ENCODE peak calls at places on chromosomes 13 and 19, in four cellular contexts. S, J, V and Z are unnamed samples.

GRCh38 chr13:40479196-40479845 is 187.1 kb downstream of the FOXO1 start:
- DNase-seq in S (no peak), J (no peak), V (no peak), Z (no peak)

GRCh38 chr19:2308114-2308556 is at the start of gene LINGO3:
- DNase-seq in S (peak; percentile 37), J (no peak), V (no peak), Z (no peak)

GRCh38 chr13:85074543-85075313 is 724.5 kb downstream of the SLITRK6 start:
- DNase-seq in S (no peak), J (no peak), V (no peak), Z (no peak)

GRCh38 chr19:13872695-13873389 is 4.1 kb upstream of the NANOS3 start:
- DNase-seq in S (peak; percentile 90), J (no peak), V (no peak), Z (peak; percentile 39)

GRCh38 chr19:53010494-53010893 is 3.2 kb upstream of the ERVV-1 start:
- DNase-seq in S (no peak), J (no peak), V (no peak), Z (no peak)

GRCh38 chr13:76890036-76890435 is 3.8 kb upstream of the KCTD12 start:
- DNase-seq in S (no peak), J (peak; percentile 33), V (no peak), Z (no peak)

GRCh38 chr19:11464333-11465265 is 16.2 kb downstream of the ELAVL3 start:
- DNase-seq in S (no peak), J (no peak), V (no peak), Z (no peak)

GRCh38 chr19:10533656-10534386 is 9.9 kb upstream of the ATG4D start:
- DNase-seq in S (no peak), J (peak; percentile 88), V (no peak), Z (peak; percentile 7)

GRCh38 chr19:44925114-44925891 is 10.9 kb downstream of the APOC1 start:
- DNase-seq in S (no peak), J (peak; percentile 49), V (no peak), Z (no peak)

GRCh38 chr19:35015576-35016351 is 14.5 kb upstream of the SCN1B start:
- DNase-seq in S (no peak), J (peak; percentile 64), V (no peak), Z (no peak)

GRCh38 chr13:46751811-46752635 is 44.9 kb downstream of the ESD start:
- DNase-seq in S (no peak), J (peak; percentile 45), V (peak; percentile 45), Z (no peak)

GRCh38 chr13:42275098-42275471 is 3.1 kb downstream of the AKAP11 start:
- DNase-seq in S (no peak), J (no peak), V (peak; percentile 87), Z (no peak)

GRCh38 chr13:39881887-39882286 is 226.4 kb downstream of the COG6 start:
- DNase-seq in S (no peak), J (peak; percentile 47), V (no peak), Z (peak; percentile 88)

GRCh38 chr19:49869009-49869483 is 1.7 kb upstream of the PNKP start:
- DNase-seq in S (peak; percentile 51), J (no peak), V (no peak), Z (no peak)

GRCh38 chr13:23799945-23800344 is 89.3 kb downstream of the MIPEP start:
- DNase-seq in S (no peak), J (peak; percentile 38), V (peak; percentile 84), Z (no peak)

DNA sequence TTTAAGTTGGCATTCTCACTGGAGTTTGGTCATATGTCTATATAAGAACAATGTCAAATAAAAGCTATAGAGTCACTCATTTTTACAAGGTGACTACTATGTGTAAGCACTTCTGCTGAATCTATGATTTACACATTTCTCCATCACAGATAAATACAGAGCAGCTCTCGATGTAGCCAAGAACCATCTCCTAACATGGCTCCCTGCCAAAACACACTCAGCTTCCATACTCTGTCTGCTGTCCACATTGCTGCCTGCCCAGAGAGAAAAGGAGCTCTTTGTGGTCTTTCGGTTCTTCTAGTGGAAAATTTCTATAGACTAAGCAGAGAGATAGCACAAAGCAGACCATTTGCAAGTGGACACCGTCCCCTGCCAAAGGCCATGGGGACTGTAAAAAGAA is 190.9 kb upstream of the KLF12 start:
- DNase-seq in S (no peak), J (peak; percentile 87), V (no peak), Z (peak; percentile 59)
- TF ChIP-seq FOS in S (no peak), J (no peak), V (no peak), Z (no peak)

GRCh38 chr13:28049880-28050871 is 50.2 kb downstream of the FLT3 start:
- DNase-seq in S (no peak), J (no peak), V (no peak), Z (no peak)
- TF ChIP-seq FOS in S (no peak), J (no peak), V (no peak), Z (no peak)

GRCh38 chr13:113205428-113205931 is 3.0 kb downstream of the PCID2 start:
- DNase-seq in S (no peak), J (peak; percentile 65), V (no peak), Z (peak; percentile 33)
- TF ChIP-seq FOS in S (no peak), J (no peak), V (no peak), Z (no peak)

DNA sequence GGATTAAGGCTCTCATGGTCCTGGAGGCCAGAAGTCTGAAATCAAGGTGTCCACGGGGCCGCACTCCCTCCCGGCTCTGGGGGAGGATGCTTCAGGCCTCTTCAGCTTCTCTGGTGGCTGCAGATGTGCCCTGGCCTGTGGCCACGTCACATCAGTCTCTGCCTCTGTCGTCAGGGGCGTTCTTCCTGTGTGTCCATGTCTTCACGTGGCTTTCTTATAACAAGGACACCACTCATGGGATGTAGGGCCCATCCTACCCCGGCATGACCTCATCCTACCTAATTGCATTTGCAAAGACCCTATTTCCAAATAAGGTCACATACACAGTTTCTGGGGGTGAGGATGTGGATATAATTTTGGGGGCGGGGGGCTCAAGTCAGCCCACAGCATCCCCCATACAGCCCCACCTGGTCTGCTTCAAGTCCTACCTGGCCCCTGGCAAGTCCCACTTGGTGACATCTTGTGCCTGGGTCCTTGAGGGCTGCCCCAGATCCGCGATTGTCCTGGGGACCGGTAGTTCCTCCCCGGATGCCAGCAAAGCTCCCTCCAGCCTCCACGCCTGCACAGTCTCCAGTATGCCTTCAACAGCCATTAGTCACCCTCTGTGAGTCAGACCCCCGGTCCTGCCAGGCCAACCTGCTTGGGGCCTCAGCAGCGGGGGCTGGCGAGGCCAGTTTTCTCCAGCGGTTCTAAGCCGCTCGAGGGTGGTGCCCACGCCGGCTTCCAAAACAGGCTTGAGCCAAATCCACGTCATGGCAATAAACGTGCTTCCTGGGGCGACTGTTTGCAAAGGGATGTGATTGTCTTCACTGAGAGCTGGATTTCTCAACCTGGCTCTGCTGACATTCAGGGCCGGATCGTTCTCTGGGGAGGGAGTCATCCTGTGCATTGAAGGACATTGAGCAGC is 32.2 kb downstream of the MYO9B start:
- DNase-seq in S (no peak), J (peak; percentile 98), V (no peak), Z (peak; percentile 96)
- TF ChIP-seq FOS in S (no peak), J (peak; percentile 96), V (no peak), Z (peak; percentile 98)

GRCh38 chr19:40959338-40959737 is 31.7 kb upstream of the CYP2B6 start:
- DNase-seq in S (no peak), J (no peak), V (no peak), Z (no peak)

GRCh38 chr19:40954573-40954972 is 36.5 kb upstream of the CYP2B6 start:
- DNase-seq in S (no peak), J (no peak), V (no peak), Z (no peak)

GRCh38 chr19:40962460-40962961 is 28.6 kb upstream of the CYP2B6 start:
- DNase-seq in S (no peak), J (no peak), V (no peak), Z (no peak)

GRCh38 chr19:40960780-40961179 is 30.3 kb upstream of the CYP2B6 start:
- DNase-seq in S (no peak), J (no peak), V (no peak), Z (no peak)

GRCh38 chr19:40960062-40960685 is 30.9 kb upstream of the CYP2B6 start:
- DNase-seq in S (no peak), J (no peak), V (no peak), Z (no peak)
- TF ChIP-seq FOS in S (no peak), J (no peak), V (no peak), Z (no peak)

DNA sequence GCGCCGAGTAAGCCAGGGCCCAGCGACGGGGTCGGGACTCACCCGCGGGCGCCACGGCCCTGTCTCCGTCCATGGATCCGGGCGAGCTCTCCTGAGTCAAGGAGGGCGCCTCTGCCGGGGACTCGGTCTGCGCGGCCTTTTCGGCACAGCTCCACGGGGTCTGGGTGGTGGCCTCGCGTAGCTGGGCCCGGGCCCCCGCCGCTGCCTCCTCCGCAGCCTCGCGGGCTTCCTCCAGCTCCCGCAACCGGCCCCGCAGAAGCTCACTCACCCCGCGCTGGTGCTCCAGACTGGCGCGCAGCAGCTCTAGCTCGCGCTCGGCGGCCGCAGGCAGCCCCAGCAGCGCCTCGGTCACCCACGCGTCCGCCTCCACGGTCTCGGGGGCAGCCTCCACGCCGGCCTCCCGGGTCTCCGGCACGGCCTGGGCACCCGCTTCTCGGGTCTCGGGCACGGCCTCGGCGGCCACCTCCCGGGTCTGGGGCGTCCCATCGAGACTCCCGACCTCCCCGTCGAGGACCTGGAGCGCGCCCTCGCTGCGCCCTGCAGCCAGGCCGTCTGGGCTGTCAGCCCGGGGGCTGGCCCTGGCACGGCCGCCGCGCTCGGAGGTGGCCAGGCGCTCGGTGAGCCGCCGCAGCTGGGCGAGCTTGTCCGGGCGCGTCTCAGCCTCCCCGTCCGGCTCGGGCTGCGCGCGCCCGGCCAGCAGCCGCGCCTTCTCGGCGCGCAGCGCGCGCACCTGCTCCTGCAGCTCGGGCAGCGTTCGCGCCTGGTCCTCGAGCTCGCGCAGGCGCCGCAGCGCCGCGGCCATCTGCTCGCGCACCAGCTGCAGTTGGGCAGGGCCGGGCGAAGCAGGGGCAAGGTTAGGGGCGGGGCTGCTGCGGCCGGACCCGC is 8.4 kb downstream of the KANK3 start:
- DNase-seq in S (no peak), J (peak; percentile 74), V (no peak), Z (peak; percentile 60)
- TF ChIP-seq FOS in S (no peak), J (no peak), V (no peak), Z (no peak)

GRCh38 chr19:33638167-33639033 is 16.6 kb downstream of the CHST8 start:
- DNase-seq in S (no peak), J (no peak), V (no peak), Z (no peak)
- TF ChIP-seq FOS in S (no peak), J (no peak), V (no peak), Z (no peak)

DNA sequence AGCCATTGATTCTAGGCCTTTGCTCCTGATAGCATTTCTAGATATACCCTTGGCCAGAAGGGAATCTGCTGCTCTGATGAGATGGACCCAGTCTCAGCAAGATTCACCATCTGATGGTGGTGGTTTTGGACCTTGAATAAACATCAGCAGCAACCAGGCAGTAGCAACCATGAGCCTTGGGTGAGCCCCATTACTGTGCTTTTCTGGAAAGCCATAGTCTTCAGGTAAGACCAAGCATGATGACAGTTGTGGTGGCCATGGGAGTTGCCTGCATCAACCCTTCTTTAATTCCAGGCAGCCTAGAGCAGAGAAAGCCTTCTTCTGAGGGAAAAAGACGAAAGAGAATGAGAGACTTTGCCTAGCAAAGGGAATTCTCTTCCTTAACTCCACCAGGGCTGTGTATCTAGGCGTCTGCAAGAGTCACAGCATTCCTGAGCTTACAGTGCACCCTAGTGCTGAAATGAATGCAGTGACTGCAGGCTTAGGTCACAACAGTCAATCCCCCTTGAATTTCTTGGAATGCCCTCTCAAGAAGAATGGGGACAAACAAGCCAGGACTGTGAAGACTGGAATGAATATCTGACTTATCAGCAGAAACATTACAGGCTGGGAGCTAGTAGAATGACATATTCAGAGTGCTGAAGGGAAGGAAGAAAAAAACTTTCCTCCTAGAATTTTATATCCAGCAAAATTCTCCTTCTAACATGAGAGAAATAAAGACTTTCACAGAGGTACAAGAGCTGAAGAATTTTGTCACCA is 942.4 kb upstream of the PCDH20 start:
- DNase-seq in S (no peak), J (peak; percentile 71), V (peak; percentile 12), Z (peak; percentile 27)
- TF ChIP-seq FOS in S (no peak), J (no peak), V (no peak), Z (no peak)

GRCh38 chr19:16338470-16339360 is 14.1 kb downstream of the KLF2 start:
- DNase-seq in S (no peak), J (peak; percentile 96), V (peak; percentile 59), Z (peak; percentile 86)
- TF ChIP-seq FOS in S (no peak), J (peak; percentile 51), V (no peak), Z (peak; percentile 88)